ENCODE peak calls at places on chromosomes 6 and 20, in ten cellular contexts. L, Y, I, E, D, N, M, Q, K and J are unnamed samples.

GRCh38 chr20:2387180-2387577 is 6.5 kb downstream of the TGM6 start:
- DNase-seq in L (peak), Y (no peak), I (peak), E (no peak), D (no peak), N (peak), M (no peak), Q (peak), K (no peak), J (no peak)

GRCh38 chr6:45609141-45609638 is 231.5 kb upstream of the SUPT3H start:
- DNase-seq in L (no peak), Y (no peak), I (no peak), E (peak), D (no peak), N (peak), M (no peak), Q (peak), K (no peak), J (no peak)

GRCh38 chr6:79672631-79673065 is 41.5 kb downstream of the SH3BGRL2 start:
- DNase-seq in L (peak), Y (no peak), I (peak), E (no peak), D (peak), N (peak), M (no peak), Q (peak), K (no peak), J (no peak)

GRCh38 chr20:63175031-63175895 is 40.7 kb downstream of the YTHDF1 start:
- DNase-seq in L (no peak), Y (no peak), I (no peak), E (no peak), D (no peak), N (no peak), M (no peak), Q (no peak), K (no peak), J (no peak)

GRCh38 chr6:327538-328183 is 35.4 kb downstream of the DUSP22 start:
- DNase-seq in L (no peak), Y (no peak), I (no peak), E (peak), D (peak), N (peak), M (no peak), Q (peak), K (no peak), J (no peak)

GRCh38 chr20:43292221-43292620 is 102.5 kb upstream of the PTPRT start:
- DNase-seq in L (no peak), Y (no peak), I (no peak), E (no peak), D (no peak), N (no peak), M (no peak), Q (no peak), K (no peak), J (no peak)

GRCh38 chr6:5518936-5519491 is 257.7 kb downstream of the FARS2 start:
- DNase-seq in L (no peak), Y (no peak), I (peak), E (no peak), D (no peak), N (no peak), M (no peak), Q (no peak), K (no peak), J (no peak)

GRCh38 chr20:34797012-34797720 is 28.3 kb downstream of the NCOA6 start:
- DNase-seq in L (no peak), Y (no peak), I (no peak), E (no peak), D (no peak), N (no peak), M (no peak), Q (no peak), K (no peak), J (no peak)

GRCh38 chr6:87714093-87714809 is 12.2 kb upstream of the AKIRIN2 start:
- DNase-seq in L (no peak), Y (no peak), I (peak), E (no peak), D (no peak), N (peak), M (no peak), Q (peak), K (no peak), J (peak)

GRCh38 chr20:37479275-37479674 is 41.8 kb upstream of the NNAT start:
- DNase-seq in L (no peak), Y (no peak), I (no peak), E (no peak), D (no peak), N (no peak), M (no peak), Q (no peak), K (no peak), J (no peak)

GRCh38 chr6:29864037-29864795 is 36.6 kb downstream of the HLA-G start:
- DNase-seq in L (no peak), Y (no peak), I (no peak), E (no peak), D (no peak), N (no peak), M (no peak), Q (no peak), K (no peak), J (no peak)

GRCh38 chr6:4732691-4733315 is 43.4 kb upstream of the CDYL start:
- DNase-seq in L (peak), Y (no peak), I (no peak), E (no peak), D (peak), N (peak), M (peak), Q (peak), K (no peak), J (no peak)

GRCh38 chr20:45153147-45153546 is 21.6 kb upstream of the PI3 start:
- DNase-seq in L (no peak), Y (no peak), I (no peak), E (no peak), D (no peak), N (no peak), M (no peak), Q (no peak), K (no peak), J (no peak)

GRCh38 chr6:33787954-33788693 is 806 bp downstream of the LEMD2 start:
- DNase-seq in L (peak), Y (peak), I (peak), E (peak), D (no peak), N (peak), M (peak), Q (peak), K (peak), J (peak)

GRCh38 chr6:153947817-153948447 is 91.1 kb upstream of the OPRM1 start:
- DNase-seq in L (no peak), Y (no peak), I (peak), E (no peak), D (no peak), N (peak), M (no peak), Q (peak), K (no peak), J (no peak)

GRCh38 chr6:41367700-41368099 is 32.3 kb downstream of the NCR2 start:
- DNase-seq in L (peak), Y (no peak), I (no peak), E (no peak), D (peak), N (peak), M (no peak), Q (peak), K (no peak), J (no peak)

GRCh38 chr20:23050847-23051627 is 1.6 kb upstream of the THBD start:
- DNase-seq in L (no peak), Y (peak), I (peak), E (peak), D (peak), N (peak), M (peak), Q (peak), K (peak), J (peak)

GRCh38 chr6:78530208-78530607 is 337.1 kb upstream of the IRAK1BP1 start:
- DNase-seq in L (no peak), Y (no peak), I (no peak), E (no peak), D (no peak), N (no peak), M (no peak), Q (no peak), K (no peak), J (no peak)

GRCh38 chr6:111898452-111898851 is 25.2 kb upstream of the FYN start:
- DNase-seq in L (no peak), Y (no peak), I (no peak), E (no peak), D (no peak), N (no peak), M (no peak), Q (no peak), K (no peak), J (no peak)

GRCh38 chr20:44069203-44069931 is 117.6 kb downstream of the JPH2 start:
- DNase-seq in L (no peak), Y (peak), I (peak), E (no peak), D (no peak), N (no peak), M (no peak), Q (no peak), K (no peak), J (peak)

GRCh38 chr6:34585512-34586045 is 29.4 kb upstream of the SPDEF start:
- DNase-seq in L (no peak), Y (no peak), I (no peak), E (no peak), D (peak), N (peak), M (no peak), Q (peak), K (no peak), J (no peak)

GRCh38 chr20:52953020-52953419 is 19.1 kb upstream of the TSHZ2 start:
- DNase-seq in L (no peak), Y (no peak), I (no peak), E (no peak), D (no peak), N (no peak), M (no peak), Q (peak), K (no peak), J (no peak)

GRCh38 chr6:108730556-108731228 is 117.5 kb upstream of the ARMC2 start:
- DNase-seq in L (no peak), Y (no peak), I (no peak), E (no peak), D (no peak), N (no peak), M (no peak), Q (no peak), K (no peak), J (no peak)

GRCh38 chr6:158040804-158041347 is 59.2 kb downstream of the SYNJ2 start:
- DNase-seq in L (no peak), Y (peak), I (no peak), E (peak), D (no peak), N (peak), M (no peak), Q (peak), K (no peak), J (no peak)

GRCh38 chr6:30206799-30207618 is 6.2 kb downstream of the TRIM26 start:
- DNase-seq in L (no peak), Y (no peak), I (no peak), E (no peak), D (no peak), N (peak), M (no peak), Q (peak), K (no peak), J (no peak)

GRCh38 chr6:167827062-167827587 is 414 bp downstream of the AFDN start:
- DNase-seq in L (no peak), Y (peak), I (peak), E (peak), D (no peak), N (peak), M (peak), Q (no peak), K (peak), J (no peak)

GRCh38 chr6:30712441-30712840 is 4.6 kb downstream of the MDC1 start:
- DNase-seq in L (no peak), Y (peak), I (no peak), E (no peak), D (no peak), N (no peak), M (no peak), Q (no peak), K (no peak), J (no peak)

GRCh38 chr6:169862464-169863148 is 111.2 kb downstream of the ERMARD start:
- DNase-seq in L (no peak), Y (peak), I (no peak), E (no peak), D (no peak), N (no peak), M (no peak), Q (no peak), K (no peak), J (no peak)

GRCh38 chr20:58711266-58712051 is 18.9 kb downstream of the NPEPL1 start:
- DNase-seq in L (no peak), Y (no peak), I (no peak), E (no peak), D (no peak), N (no peak), M (peak), Q (no peak), K (peak), J (no peak)

GRCh38 chr20:50333856-50334255 is 143.2 kb downstream of the CEBPB start:
- DNase-seq in L (no peak), Y (peak), I (no peak), E (peak), D (peak), N (peak), M (peak), Q (peak), K (no peak), J (no peak)

DNA sequence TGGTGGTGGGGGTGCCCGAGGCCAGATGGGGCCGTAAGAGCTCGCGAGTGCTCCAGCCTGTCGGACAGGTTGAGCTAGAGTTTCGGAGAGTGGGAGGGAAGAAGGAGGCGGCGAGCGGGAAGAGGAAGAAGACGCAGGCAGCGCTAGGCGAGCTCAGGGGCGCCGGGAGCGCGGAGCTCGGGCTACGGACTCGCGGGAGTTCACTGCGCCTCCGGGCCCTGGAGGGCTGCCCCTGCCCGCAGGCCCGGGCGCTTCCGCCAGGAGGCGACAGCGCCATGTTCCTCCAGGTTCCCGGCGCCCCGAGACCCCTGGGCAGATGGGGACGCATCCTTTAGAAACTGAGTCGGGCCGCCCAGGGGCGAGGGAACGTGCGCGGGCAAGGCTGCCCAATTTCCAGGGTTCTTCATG is 984 bp downstream of the TFAP2C start:
- DNase-seq in L (peak), Y (no peak), I (no peak), E (peak), D (peak), N (peak), M (no peak), Q (peak), K (peak), J (peak)
- TF ChIP-seq CTCF in L (peak), Y (no peak), I (peak), E (peak), D (peak), N (peak), M (peak), Q (peak), K (no peak), J (no peak)

GRCh38 chr6:152697634-152698033 is at the start of gene MYCT1:
- DNase-seq in L (no peak), Y (no peak), I (no peak), E (no peak), D (no peak), N (peak), M (no peak), Q (no peak), K (no peak), J (no peak)
- H3K4me3 ChIP-seq in L (no peak), Y (peak), I (no peak), E (peak), D (no peak), N (peak), M (peak), Q (no peak), K (no peak), J (no peak)

GRCh38 chr6:99887066-99887465 is 107.0 kb downstream of the MCHR2 start:
- DNase-seq in L (no peak), Y (no peak), I (no peak), E (no peak), D (no peak), N (no peak), M (no peak), Q (no peak), K (no peak), J (no peak)

GRCh38 chr6:99882151-99882702 is 111.8 kb downstream of the MCHR2 start:
- DNase-seq in L (no peak), Y (no peak), I (no peak), E (no peak), D (no peak), N (no peak), M (no peak), Q (no peak), K (no peak), J (no peak)

GRCh38 chr6:99879431-99879830 is 114.6 kb downstream of the MCHR2 start:
- DNase-seq in L (no peak), Y (no peak), I (no peak), E (no peak), D (no peak), N (no peak), M (no peak), Q (no peak), K (no peak), J (no peak)

GRCh38 chr6:99885051-99885450 is 109.0 kb downstream of the MCHR2 start:
- DNase-seq in L (no peak), Y (no peak), I (no peak), E (no peak), D (no peak), N (no peak), M (no peak), Q (no peak), K (no peak), J (no peak)
- TF ChIP-seq CTCF in L (no peak), Y (no peak), I (no peak), E (no peak), D (no peak), N (no peak), M (no peak), Q (no peak), K (no peak), J (no peak)

GRCh38 chr20:49280463-49281058 is 2.7 kb upstream of the ZNFX1 start:
- DNase-seq in L (no peak), Y (no peak), I (no peak), E (no peak), D (no peak), N (no peak), M (no peak), Q (no peak), K (no peak), J (no peak)
- H3K4me3 ChIP-seq in L (peak), Y (peak), I (peak), E (peak), D (peak), N (peak), M (no peak), Q (peak), K (no peak), J (peak)

GRCh38 chr6:61887425-61887824 is 398.6 kb downstream of the KHDRBS2 start:
- DNase-seq in L (no peak), Y (no peak), I (no peak), E (no peak), D (peak), N (no peak), M (no peak), Q (no peak), K (no peak), J (no peak)

DNA sequence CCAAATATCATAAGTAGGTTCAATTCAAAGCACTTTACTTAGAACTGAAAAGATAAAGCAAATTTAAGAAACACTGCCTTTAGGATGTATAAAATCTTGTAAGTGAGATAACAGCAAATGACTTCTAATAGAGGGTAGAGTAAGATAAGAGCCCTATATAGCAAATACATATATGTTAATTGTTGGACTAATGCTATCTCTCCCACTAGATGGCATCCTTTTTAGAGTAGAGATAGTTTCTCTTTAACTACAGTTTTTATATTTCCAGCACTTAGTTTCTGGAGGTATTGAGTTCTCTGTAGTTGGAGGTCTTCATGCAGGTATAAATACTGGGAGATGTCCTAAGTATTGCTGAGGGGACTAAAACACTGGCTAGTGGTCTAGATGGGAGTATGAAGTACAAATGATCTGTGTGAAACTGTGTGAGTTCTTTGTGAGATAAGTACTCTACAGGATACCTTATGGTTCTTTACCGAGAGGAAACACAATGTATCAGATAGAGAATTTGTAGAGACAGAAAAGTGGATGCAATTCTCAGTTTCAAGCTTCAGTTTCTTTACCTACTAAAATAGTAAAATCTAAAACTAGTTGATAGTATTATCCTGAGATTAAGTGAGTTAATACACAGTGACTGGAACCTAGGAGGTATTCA is 399.3 kb downstream of the KHDRBS2 start:
- DNase-seq in L (no peak), Y (no peak), I (no peak), E (no peak), D (no peak), N (no peak), M (no peak), Q (no peak), K (no peak), J (no peak)
- TF ChIP-seq CTCF in L (no peak), Y (no peak), I (peak), E (no peak), D (no peak), N (no peak), M (no peak), Q (no peak), K (no peak), J (no peak)